ENCODE peak calls at places on chromosomes 12 and 14, in eight cellular contexts. T is amniotic epithelial cell, F is hypothalamus, R is left ventricle myocardium inferior, N is neural crest cell, S is M059J, B is astrocyte of the spinal cord, Q is naive B cell. G is an unnamed sample.

GRCh38 chr12:6072302-6072752 is 52.1 kb downstream of the VWF start:
- DNase-seq in T (peak), F (no peak), R (no peak), N (no peak), S (peak), B (peak), Q (no peak), G (peak)

GRCh38 chr12:123449103-123449736 is 8.7 kb upstream of the SNRNP35 start:
- DNase-seq in T (no peak), F (no peak), R (no peak), N (no peak), S (no peak), B (no peak), Q (no peak), G (no peak)

GRCh38 chr12:84313326-84313675 is 599.3 kb downstream of the SLC6A15 start:
- DNase-seq in T (no peak), F (no peak), R (no peak), N (no peak), S (no peak), B (no peak), Q (no peak), G (no peak)

GRCh38 chr12:47114481-47114892 is 34.7 kb upstream of the AMIGO2 start:
- DNase-seq in T (no peak), F (no peak), R (no peak), N (no peak), S (no peak), B (no peak), Q (no peak), G (peak)

GRCh38 chr12:93242154-93242958 is 135.4 kb upstream of the NUDT4 start:
- DNase-seq in T (no peak), F (no peak), R (no peak), N (no peak), S (no peak), B (no peak), Q (no peak), G (peak)

GRCh38 chr14:97039717-97040363 is 242.7 kb downstream of the VRK1 start:
- DNase-seq in T (no peak), F (no peak), R (no peak), N (no peak), S (no peak), B (no peak), Q (no peak), G (no peak)

GRCh38 chr14:53384073-53384472 is 230.9 kb upstream of the DDHD1 start:
- DNase-seq in T (no peak), F (no peak), R (no peak), N (no peak), S (no peak), B (no peak), Q (no peak), G (no peak)

GRCh38 chr12:121246893-121247557 is 37.1 kb downstream of the P2RX4 start:
- DNase-seq in T (no peak), F (no peak), R (no peak), N (no peak), S (no peak), B (no peak), Q (no peak), G (no peak)

GRCh38 chr14:74514471-74514932 is 20.9 kb downstream of the ISCA2 start:
- DNase-seq in T (peak), F (no peak), R (no peak), N (no peak), S (peak), B (peak), Q (no peak), G (peak)

GRCh38 chr14:75428230-75429104 is 645 bp downstream of the JDP2 start:
- DNase-seq in T (peak), F (peak), R (peak), N (peak), S (peak), B (no peak), Q (no peak), G (no peak)

GRCh38 chr12:11730299-11731041 is 81.0 kb downstream of the ETV6 start:
- DNase-seq in T (no peak), F (no peak), R (no peak), N (no peak), S (no peak), B (no peak), Q (peak), G (no peak)

GRCh38 chr12:57181561-57182155 is 34.2 kb upstream of the LRP1-AS start:
- DNase-seq in T (peak), F (no peak), R (no peak), N (no peak), S (no peak), B (no peak), Q (no peak), G (peak)

GRCh38 chr12:48977290-48978281 is 536 bp upstream of the WNT1 start:
- DNase-seq in T (no peak), F (no peak), R (no peak), N (peak), S (peak), B (no peak), Q (peak), G (no peak)

GRCh38 chr12:88360349-88360748 is 218.2 kb downstream of the TMTC3 start:
- DNase-seq in T (no peak), F (no peak), R (no peak), N (no peak), S (no peak), B (no peak), Q (no peak), G (no peak)

GRCh38 chr12:124506145-124506831 is 61.1 kb downstream of the NCOR2 start:
- DNase-seq in T (peak), F (no peak), R (peak), N (no peak), S (no peak), B (peak), Q (no peak), G (peak)

GRCh38 chr14:89750206-89750867 is 204.2 kb downstream of the EFCAB11 start:
- DNase-seq in T (peak), F (no peak), R (no peak), N (no peak), S (no peak), B (no peak), Q (no peak), G (peak)

GRCh38 chr12:124445121-124445718 is 122.2 kb downstream of the NCOR2 start:
- DNase-seq in T (no peak), F (no peak), R (peak), N (no peak), S (no peak), B (no peak), Q (no peak), G (no peak)

GRCh38 chr14:31568671-31569070 is 7.5 kb downstream of the NUBPL start:
- DNase-seq in T (peak), F (no peak), R (no peak), N (no peak), S (no peak), B (peak), Q (no peak), G (peak)

GRCh38 chr12:41211466-41211865 is 23.3 kb downstream of the PDZRN4 start:
- DNase-seq in T (no peak), F (no peak), R (no peak), N (no peak), S (no peak), B (no peak), Q (no peak), G (no peak)

GRCh38 chr14:91354979-91355685 is 62.5 kb downstream of the CCDC88C start:
- DNase-seq in T (no peak), F (no peak), R (no peak), N (peak), S (no peak), B (no peak), Q (peak), G (no peak)

GRCh38 chr14:32473476-32473875 is 144.4 kb downstream of the AKAP6 start:
- DNase-seq in T (peak), F (no peak), R (peak), N (no peak), S (peak), B (peak), Q (no peak), G (no peak)

GRCh38 chr12:118103231-118103600 is 595 bp downstream of the VSIG10 start:
- DNase-seq in T (no peak), F (no peak), R (no peak), N (no peak), S (peak), B (peak), Q (no peak), G (peak)

GRCh38 chr12:117774986-117775775 is 193.6 kb downstream of the KSR2 start:
- DNase-seq in T (no peak), F (no peak), R (no peak), N (no peak), S (peak), B (peak), Q (no peak), G (peak)

GRCh38 chr12:107033758-107034739 is 47.1 kb upstream of the MTERF2 start:
- DNase-seq in T (no peak), F (no peak), R (no peak), N (no peak), S (no peak), B (no peak), Q (no peak), G (no peak)

GRCh38 chr14:46048127-46048526 is 603.5 kb downstream of the RPL10L start:
- DNase-seq in T (peak), F (no peak), R (no peak), N (peak), S (peak), B (peak), Q (no peak), G (peak)

GRCh38 chr14:42110167-42110566 is 503.5 kb downstream of the LRFN5 start:
- DNase-seq in T (peak), F (no peak), R (no peak), N (no peak), S (peak), B (peak), Q (no peak), G (peak)

GRCh38 chr12:95554532-95555071 is 3.3 kb upstream of the USP44 start:
- DNase-seq in T (no peak), F (no peak), R (no peak), N (no peak), S (no peak), B (no peak), Q (no peak), G (no peak)

GRCh38 chr14:59278111-59278510 is 89.6 kb downstream of the DAAM1 start:
- DNase-seq in T (peak), F (no peak), R (no peak), N (no peak), S (peak), B (peak), Q (no peak), G (peak)

GRCh38 chr12:17918013-17918412 is 172.0 kb downstream of the RERGL start:
- DNase-seq in T (no peak), F (no peak), R (no peak), N (no peak), S (no peak), B (no peak), Q (no peak), G (no peak)

GRCh38 chr12:121061831-121062230 is 22.8 kb upstream of the OASL start:
- DNase-seq in T (peak), F (no peak), R (no peak), N (no peak), S (peak), B (no peak), Q (no peak), G (no peak)

GRCh38 chr12:40216516-40217288 is 8.1 kb upstream of the LRRK2 start:
- DNase-seq in T (peak), F (no peak), R (no peak), N (no peak), S (no peak), B (no peak), Q (no peak), G (peak)